ENCODE peak calls at places on chromosomes 12 and 14, in four cellular contexts. Y, A, B and E are unnamed samples.

GRCh38 chr12:91104812-91105466 is 6.4 kb downstream of the LUM start:
- DNase-seq in Y (no peak), A (no peak), B (no peak), E (no peak)

GRCh38 chr14:63857467-63858030 is 4.7 kb downstream of the SYNE2 start:
- DNase-seq in A (no peak), Y (no peak), B (no peak), E (no peak)

GRCh38 chr14:93914278-93914677 is 12.9 kb upstream of the FAM181A start:
- DNase-seq in A (no peak), B (no peak), Y (no peak), E (no peak)

GRCh38 chr12:49094966-49095365 is 365 bp upstream of the DHH start:
- DNase-seq in B (no peak), Y (no peak), A (no peak), E (no peak)

GRCh38 chr12:3453947-3454675 is 36.9 kb upstream of the PRMT8 start:
- DNase-seq in A (no peak), B (peak), Y (no peak), E (no peak)

GRCh38 chr12:21657336-21658077 is at the start of gene LDHB:
- DNase-seq in B (peak), Y (peak), A (peak), E (peak)

GRCh38 chr12:5200276-5201087 is 156.8 kb downstream of the KCNA5 start:
- DNase-seq in Y (peak), B (peak), A (peak), E (peak)

GRCh38 chr12:102459314-102459713 is 21.0 kb downstream of the IGF1 start:
- DNase-seq in A (no peak), Y (no peak), B (no peak), E (no peak)

GRCh38 chr14:61360796-61361526 is 39.6 kb downstream of the PRKCH start:
- DNase-seq in Y (no peak), B (no peak), A (peak), E (no peak)

GRCh38 chr12:94379479-94380113 is 80.1 kb downstream of the CEP83 start:
- DNase-seq in B (peak), A (no peak), Y (no peak), E (no peak)

GRCh38 chr14:90454041-90455000 is 57.5 kb downstream of the CALM1 start:
- DNase-seq in B (peak), A (peak), Y (peak), E (peak)

GRCh38 chr12:119938049-119938667 is 50.9 kb upstream of the BICDL1 start:
- DNase-seq in A (peak), Y (peak), B (peak), E (peak)

GRCh38 chr12:65308001-65308400 is 29.5 kb downstream of the MSRB3 start:
- DNase-seq in B (peak), A (no peak), Y (no peak), E (no peak)

GRCh38 chr12:120539303-120539702 is 5.1 kb downstream of the RNF10 start:
- DNase-seq in Y (no peak), A (no peak), B (peak), E (no peak)

GRCh38 chr14:68174446-68174845 is 354.9 kb downstream of the RAD51B start:
- DNase-seq in B (peak), A (no peak), Y (no peak), E (no peak)

GRCh38 chr12:115149685-115150378 is 465.9 kb upstream of the TBX3 start:
- DNase-seq in Y (no peak), B (peak), A (no peak), E (no peak)

GRCh38 chr12:112285600-112286401 is 96.4 kb downstream of the HECTD4 start:
- DNase-seq in Y (no peak), A (no peak), B (no peak), E (no peak)

GRCh38 chr14:91348861-91349465 is 68.7 kb downstream of the CCDC88C start:
- DNase-seq in Y (no peak), B (no peak), A (peak), E (no peak)

GRCh38 chr14:24365600-24366374 is 2.2 kb upstream of the NFATC4 start:
- DNase-seq in A (peak), B (peak), Y (peak), E (peak)

GRCh38 chr14:32318087-32318486 is 11.0 kb upstream of the AKAP6 start:
- DNase-seq in A (no peak), B (no peak), Y (no peak), E (no peak)

GRCh38 chr14:102605026-102605425 is 12.6 kb downstream of the RCOR1 start:
- DNase-seq in Y (no peak), A (no peak), B (no peak), E (no peak)

GRCh38 chr12:120327593-120327992 is at the start of gene PLA2G1B:
- DNase-seq in A (no peak), B (no peak), Y (no peak), E (no peak)

GRCh38 chr12:122944588-122944987 is 21.7 kb downstream of the ABCB9 start:
- DNase-seq in B (peak), Y (no peak), A (no peak), E (no peak)

GRCh38 chr14:42023452-42023851 is 416.8 kb downstream of the LRFN5 start:
- DNase-seq in B (no peak), A (no peak), Y (no peak), E (no peak)

GRCh38 chr14:89240414-89240813 is 176.6 kb downstream of the FOXN3 start:
- DNase-seq in Y (no peak), A (no peak), B (peak), E (no peak)

GRCh38 chr12:65122661-65123060 is 1.6 kb upstream of the WIF1 start:
- DNase-seq in B (no peak), A (no peak), Y (no peak), E (no peak)

GRCh38 chr12:25958254-25959068 is at the start of gene RASSF8:
- DNase-seq in A (peak), Y (peak), B (peak), E (no peak)

GRCh38 chr14:24784981-24785380 is 151.0 kb upstream of the GZMB start:
- DNase-seq in A (no peak), Y (no peak), B (no peak), E (no peak)

GRCh38 chr14:105150368-105151111 is 18.0 kb downstream of the JAG2 start:
- DNase-seq in Y (no peak), B (no peak), A (no peak), E (no peak)

GRCh38 chr12:53538209-53538689 is 31.0 kb upstream of the NPFF start:
- DNase-seq in B (peak), Y (no peak), A (peak), E (no peak)

GRCh38 chr12:32901553-32901952 is 5.0 kb upstream of the PKP2 start:
- DNase-seq in A (peak), B (no peak), Y (no peak), E (no peak)

GRCh38 chr12:49428652-49429549 is 61.6 kb downstream of the SPATS2 start:
- DNase-seq in A (peak), B (peak), Y (no peak), E (no peak)

GRCh38 chr14:60508707-60509437 is at the start of gene SIX6:
- DNase-seq in B (peak), Y (peak), A (peak), E (no peak)

GRCh38 chr12:120078868-120079267 is 37.7 kb downstream of the RAB35 start:
- DNase-seq in Y (no peak), A (no peak), B (no peak), E (no peak)

GRCh38 chr12:127108360-127109215 is 1158.4 kb upstream of the TMEM132C start:
- DNase-seq in B (peak), Y (peak), A (peak), E (no peak)

GRCh38 chr12:29088611-29089219 is 60.4 kb upstream of the FAR2 start:
- DNase-seq in A (peak), B (peak), Y (no peak), E (no peak)

GRCh38 chr14:52265248-52265647 is 2.2 kb upstream of the PTGDR start:
- DNase-seq in A (no peak), B (no peak), Y (no peak), E (no peak)

GRCh38 chr12:96140110-96140509 is 54.1 kb upstream of the ELK3 start:
- DNase-seq in B (peak), Y (no peak), A (no peak), E (no peak)

GRCh38 chr12:67704071-67704470 is 55.5 kb downstream of the DYRK2 start:
- DNase-seq in Y (no peak), B (no peak), A (no peak), E (no peak)

GRCh38 chr12:116880817-116881324 is 370 bp downstream of the HRK start:
- DNase-seq in A (peak), B (peak), Y (peak), E (peak)

GRCh38 chr12:105860556-105861207 is 278.1 kb downstream of the NUAK1 start:
- DNase-seq in A (no peak), B (no peak), Y (no peak), E (no peak)

GRCh38 chr12:105852958-105853357 is 285.8 kb downstream of the NUAK1 start:
- DNase-seq in Y (no peak), A (no peak), B (no peak), E (no peak)

GRCh38 chr12:105852496-105852895 is 286.3 kb downstream of the NUAK1 start:
- DNase-seq in A (peak), B (no peak), Y (no peak), E (no peak)

GRCh38 chr12:105861232-105861631 is 277.5 kb downstream of the NUAK1 start:
- DNase-seq in Y (no peak), A (no peak), B (no peak), E (no peak)

GRCh38 chr12:105855691-105856405 is 282.9 kb downstream of the NUAK1 start:
- DNase-seq in Y (no peak), A (no peak), B (no peak), E (no peak)
- H2BK15ac ChIP-seq in Y (no peak), A (no peak), B (no peak), E (no peak)

GRCh38 chr12:19064713-19065112 is 64.8 kb upstream of the PLEKHA5 start:
- DNase-seq in Y (no peak), A (no peak), B (no peak), E (no peak)
- H2BK15ac ChIP-seq in Y (no peak), A (no peak), B (no peak), E (no peak)

DNA sequence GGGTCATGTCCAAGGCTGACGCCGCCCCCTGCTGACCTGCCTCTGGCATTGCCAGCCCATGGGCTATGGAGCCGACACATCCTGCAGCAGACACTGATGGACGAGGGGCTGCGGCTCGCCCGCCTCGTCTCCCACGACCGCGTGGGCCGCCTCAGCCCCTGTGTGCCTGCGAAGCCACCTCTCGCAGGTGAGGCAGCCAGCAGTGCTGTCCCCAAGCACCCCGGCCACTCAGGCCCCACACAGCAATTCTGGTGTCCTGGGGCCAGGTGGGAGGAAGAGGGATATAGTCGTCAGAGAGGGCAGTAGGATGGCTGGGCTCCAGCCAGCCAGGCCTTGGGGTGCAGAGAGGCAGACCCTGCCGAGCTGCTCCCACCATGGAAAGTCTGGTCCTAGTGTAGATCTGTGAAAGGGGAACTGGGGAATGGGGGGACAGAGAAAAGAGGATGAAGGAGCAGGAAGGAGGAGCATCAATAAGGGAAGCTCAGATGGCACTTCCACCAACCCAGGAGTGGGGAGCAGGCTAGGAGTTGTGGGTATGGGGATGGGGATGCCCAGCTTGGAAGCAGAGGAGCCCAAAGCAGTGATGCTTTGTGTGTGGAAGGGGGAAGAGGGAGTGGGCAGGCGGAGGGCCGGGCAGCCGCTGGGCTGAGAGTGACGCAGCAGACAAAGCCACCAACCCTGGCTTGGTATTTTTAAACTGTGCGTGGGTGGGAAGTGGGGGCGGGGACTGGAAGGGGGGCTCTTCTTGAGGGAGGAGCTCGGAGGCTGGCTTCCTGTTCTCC is 4.7 kb downstream of the NAB2 start:
- DNase-seq in A (peak), B (peak), Y (peak), E (peak)
- H2BK15ac ChIP-seq in A (no peak), B (no peak), Y (peak), E (peak)

GRCh38 chr12:50751921-50752721 is 11.8 kb upstream of the ATF1 start:
- DNase-seq in B (peak), Y (no peak), A (no peak), E (no peak)

GRCh38 chr12:50747817-50748216 is 16.1 kb upstream of the ATF1 start:
- DNase-seq in Y (no peak), B (no peak), A (peak), E (no peak)

GRCh38 chr12:50750366-50750765 is 13.5 kb upstream of the ATF1 start:
- DNase-seq in A (no peak), Y (no peak), B (no peak), E (no peak)

GRCh38 chr12:50745861-50746260 is 18.0 kb upstream of the ATF1 start:
- DNase-seq in B (no peak), Y (no peak), A (no peak), E (no peak)

GRCh38 chr12:50749459-50749882 is 14.4 kb upstream of the ATF1 start:
- DNase-seq in Y (no peak), A (peak), B (no peak), E (no peak)
- H2BK15ac ChIP-seq in Y (no peak), A (no peak), B (no peak), E (no peak)